ENCODE peak calls at places on chromosomes 13 and 19, in five cellular contexts. One of them, this sample, is unnamed.

GRCh38 chr13:43246382-43246781 is 223.0 kb downstream of the DNAJC15 start:
- DNase-seq in psoas muscle: no peak
- DNase-seq in brain microvascular endothelial cell: no peak
- DNase-seq in sigmoid colon: no peak
- DNase-seq in IMR-90: peak
- DNase-seq in this sample: no peak

GRCh38 chr13:67197704-67198103 is 32.4 kb downstream of the PCDH9 start:
- DNase-seq in psoas muscle: no peak
- DNase-seq in brain microvascular endothelial cell: no peak
- DNase-seq in sigmoid colon: no peak
- DNase-seq in IMR-90: no peak
- DNase-seq in this sample: no peak

GRCh38 chr19:40962460-40962961 is 28.6 kb upstream of the CYP2B6 start:
- DNase-seq in psoas muscle: no peak
- DNase-seq in brain microvascular endothelial cell: peak
- DNase-seq in sigmoid colon: no peak
- DNase-seq in IMR-90: no peak
- DNase-seq in this sample: no peak

GRCh38 chr13:94703721-94704314 is 8.5 kb downstream of the SOX21 start:
- DNase-seq in psoas muscle: no peak
- DNase-seq in brain microvascular endothelial cell: no peak
- DNase-seq in sigmoid colon: no peak
- DNase-seq in IMR-90: no peak
- DNase-seq in this sample: no peak

GRCh38 chr19:21566073-21566472 is 60.7 kb downstream of the ZNF429 start:
- DNase-seq in psoas muscle: no peak
- DNase-seq in brain microvascular endothelial cell: no peak
- DNase-seq in sigmoid colon: no peak
- DNase-seq in IMR-90: no peak
- DNase-seq in this sample: no peak

GRCh38 chr19:35462476-35462953 is 14.5 kb downstream of the FFAR2 start:
- DNase-seq in psoas muscle: no peak
- DNase-seq in brain microvascular endothelial cell: no peak
- DNase-seq in sigmoid colon: no peak
- DNase-seq in IMR-90: no peak
- DNase-seq in this sample: no peak

GRCh38 chr13:63481334-63481733 is 2065.7 kb upstream of the PCDH20 start:
- DNase-seq in psoas muscle: no peak
- DNase-seq in brain microvascular endothelial cell: peak
- DNase-seq in sigmoid colon: no peak
- DNase-seq in IMR-90: peak
- DNase-seq in this sample: peak

GRCh38 chr19:45767410-45767880 is 1.6 kb downstream of the SIX5 start:
- DNase-seq in psoas muscle: peak
- DNase-seq in brain microvascular endothelial cell: peak
- DNase-seq in sigmoid colon: peak
- DNase-seq in IMR-90: peak
- DNase-seq in this sample: peak

GRCh38 chr19:31715249-31715944 is 366.2 kb upstream of the TSHZ3 start:
- DNase-seq in psoas muscle: peak
- DNase-seq in brain microvascular endothelial cell: no peak
- DNase-seq in sigmoid colon: no peak
- DNase-seq in IMR-90: no peak
- DNase-seq in this sample: no peak

GRCh38 chr19:5903054-5903501 is 512 bp downstream of the NDUFA11 start:
- DNase-seq in psoas muscle: no peak
- DNase-seq in brain microvascular endothelial cell: peak
- DNase-seq in sigmoid colon: no peak
- DNase-seq in IMR-90: peak
- DNase-seq in this sample: no peak

GRCh38 chr13:28964052-28964451 is 143.9 kb downstream of the MTUS2 start:
- DNase-seq in psoas muscle: no peak
- DNase-seq in brain microvascular endothelial cell: no peak
- DNase-seq in sigmoid colon: no peak
- DNase-seq in IMR-90: no peak
- DNase-seq in this sample: no peak

GRCh38 chr13:54029226-54029625 is 1000.6 kb downstream of the OLFM4 start:
- DNase-seq in psoas muscle: no peak
- DNase-seq in brain microvascular endothelial cell: no peak
- DNase-seq in sigmoid colon: no peak
- DNase-seq in IMR-90: no peak
- DNase-seq in this sample: peak

GRCh38 chr13:20331949-20332348 is 99.8 kb upstream of the GJB6 start:
- DNase-seq in psoas muscle: no peak
- DNase-seq in brain microvascular endothelial cell: no peak
- DNase-seq in sigmoid colon: no peak
- DNase-seq in IMR-90: no peak
- DNase-seq in this sample: no peak

GRCh38 chr13:112172641-112173171 is 105.8 kb downstream of the SOX1 start:
- DNase-seq in psoas muscle: no peak
- DNase-seq in brain microvascular endothelial cell: no peak
- DNase-seq in sigmoid colon: no peak
- DNase-seq in IMR-90: no peak
- DNase-seq in this sample: no peak

GRCh38 chr19:2691951-2692350 is 10.5 kb downstream of the GNG7 start:
- DNase-seq in psoas muscle: no peak
- DNase-seq in brain microvascular endothelial cell: no peak
- DNase-seq in sigmoid colon: no peak
- DNase-seq in IMR-90: no peak
- DNase-seq in this sample: no peak

GRCh38 chr19:32720216-32720935 is 809 bp downstream of the TDRD12 start:
- DNase-seq in psoas muscle: no peak
- DNase-seq in brain microvascular endothelial cell: no peak
- DNase-seq in sigmoid colon: no peak
- DNase-seq in IMR-90: no peak
- DNase-seq in this sample: no peak

GRCh38 chr19:2949939-2950285 is 5.1 kb upstream of the ZNF77 start:
- DNase-seq in psoas muscle: no peak
- DNase-seq in brain microvascular endothelial cell: peak
- DNase-seq in sigmoid colon: no peak
- DNase-seq in IMR-90: peak
- DNase-seq in this sample: no peak

GRCh38 chr19:5903502-5904301 is at the start of gene NDUFA11:
- DNase-seq in psoas muscle: peak
- DNase-seq in brain microvascular endothelial cell: peak
- DNase-seq in sigmoid colon: peak
- DNase-seq in IMR-90: peak
- DNase-seq in this sample: no peak

GRCh38 chr19:29620931-29621351 is 14.9 kb downstream of the POP4 start:
- DNase-seq in psoas muscle: no peak
- DNase-seq in brain microvascular endothelial cell: no peak
- DNase-seq in sigmoid colon: no peak
- DNase-seq in IMR-90: no peak
- DNase-seq in this sample: no peak

GRCh38 chr13:50124536-50125305 is 109.5 kb downstream of the KCNRG start:
- DNase-seq in psoas muscle: peak
- DNase-seq in brain microvascular endothelial cell: no peak
- DNase-seq in sigmoid colon: peak
- DNase-seq in IMR-90: peak
- DNase-seq in this sample: peak

GRCh38 chr19:17582613-17583012 is 27.2 kb downstream of the COLGALT1 start:
- DNase-seq in psoas muscle: no peak
- DNase-seq in brain microvascular endothelial cell: no peak
- DNase-seq in sigmoid colon: no peak
- DNase-seq in IMR-90: no peak
- DNase-seq in this sample: no peak

GRCh38 chr19:17579523-17580244 is 24.2 kb downstream of the COLGALT1 start:
- DNase-seq in psoas muscle: peak
- DNase-seq in brain microvascular endothelial cell: peak
- DNase-seq in sigmoid colon: no peak
- DNase-seq in IMR-90: peak
- DNase-seq in this sample: no peak

GRCh38 chr19:17581211-17581874 is 25.9 kb downstream of the COLGALT1 start:
- DNase-seq in psoas muscle: no peak
- DNase-seq in brain microvascular endothelial cell: no peak
- DNase-seq in sigmoid colon: no peak
- DNase-seq in IMR-90: no peak
- DNase-seq in this sample: no peak

GRCh38 chr19:17577698-17578097 is 22.2 kb downstream of the COLGALT1 start:
- DNase-seq in psoas muscle: no peak
- DNase-seq in brain microvascular endothelial cell: no peak
- DNase-seq in sigmoid colon: no peak
- DNase-seq in IMR-90: no peak
- DNase-seq in this sample: no peak

GRCh38 chr19:17580470-17581000 is 25.1 kb downstream of the COLGALT1 start:
- DNase-seq in psoas muscle: no peak
- DNase-seq in brain microvascular endothelial cell: no peak
- DNase-seq in sigmoid colon: no peak
- DNase-seq in IMR-90: no peak
- DNase-seq in this sample: no peak
- TF ChIP-seq CTCF in psoas muscle: no peak
- TF ChIP-seq CTCF in brain microvascular endothelial cell: peak
- TF ChIP-seq CTCF in sigmoid colon: no peak
- TF ChIP-seq CTCF in IMR-90: no peak
- TF ChIP-seq CTCF in this sample: no peak

DNA sequence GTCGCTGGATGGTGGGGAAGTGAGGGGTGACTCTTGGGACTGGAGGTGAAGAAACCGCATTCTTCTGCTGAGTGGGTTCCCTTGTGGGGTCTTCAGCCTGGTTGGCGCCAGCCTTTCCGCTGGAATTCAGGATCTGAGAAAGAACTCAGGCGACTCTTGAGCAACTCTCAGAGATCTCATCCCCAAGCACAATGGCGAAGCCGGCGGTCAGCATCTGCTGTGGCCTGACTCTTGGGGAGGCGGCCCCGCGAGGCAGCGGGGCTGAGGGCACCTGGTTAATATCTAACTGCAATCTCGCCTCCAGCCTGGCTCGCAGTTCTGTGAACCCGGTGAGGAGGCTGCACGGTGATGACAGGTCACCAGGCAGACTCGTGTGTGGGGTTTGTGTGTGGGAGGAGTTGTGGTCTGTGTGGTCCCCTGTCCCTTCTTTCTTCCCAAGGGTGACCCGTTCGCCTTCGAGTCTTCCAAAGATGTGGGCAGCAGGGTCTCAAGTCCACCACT is 883 bp downstream of the ZNF441 start:
- DNase-seq in psoas muscle: peak
- DNase-seq in brain microvascular endothelial cell: peak
- DNase-seq in sigmoid colon: peak
- DNase-seq in IMR-90: peak
- DNase-seq in this sample: no peak
- H3K4me3 ChIP-seq in psoas muscle: peak
- H3K4me3 ChIP-seq in brain microvascular endothelial cell: peak
- H3K4me3 ChIP-seq in sigmoid colon: peak
- H3K4me3 ChIP-seq in IMR-90: peak
- H3K4me3 ChIP-seq in this sample: peak

DNA sequence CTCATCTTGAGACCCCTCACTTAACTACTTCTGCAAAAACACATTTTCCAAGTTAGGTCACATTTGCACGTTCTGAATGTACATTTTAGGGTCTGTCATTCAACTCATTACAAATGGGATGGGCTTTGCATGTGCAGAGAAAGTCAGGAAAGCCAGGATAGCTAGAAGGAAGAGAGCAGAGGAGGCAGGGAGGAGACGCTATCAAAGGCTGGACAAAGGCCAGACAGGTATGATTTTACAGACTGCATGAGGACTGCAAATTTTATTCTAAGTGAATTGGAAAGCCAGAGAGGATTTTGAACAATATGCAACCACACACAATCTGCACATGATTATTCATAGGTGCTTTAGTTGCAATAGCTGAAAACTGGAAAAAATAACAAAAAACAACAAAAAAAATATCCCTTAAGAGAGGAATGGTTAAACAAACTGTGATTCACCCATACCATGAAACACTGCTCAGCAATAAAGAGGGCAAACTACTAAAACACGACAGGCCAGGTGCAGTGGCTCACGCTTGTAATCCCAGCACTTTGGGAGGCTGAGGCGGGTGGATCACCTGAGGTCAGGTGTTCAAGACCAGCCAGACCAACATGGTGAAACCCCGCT is 21.1 kb downstream of the SYDE1 start:
- DNase-seq in psoas muscle: no peak
- DNase-seq in brain microvascular endothelial cell: no peak
- DNase-seq in sigmoid colon: peak
- DNase-seq in IMR-90: peak
- DNase-seq in this sample: no peak
- TF ChIP-seq CTCF in psoas muscle: no peak
- TF ChIP-seq CTCF in brain microvascular endothelial cell: no peak
- TF ChIP-seq CTCF in sigmoid colon: no peak
- TF ChIP-seq CTCF in IMR-90: no peak
- TF ChIP-seq CTCF in this sample: no peak

GRCh38 chr13:35475960-35476943 is at the start of gene MAB21L1:
- DNase-seq in psoas muscle: peak
- DNase-seq in brain microvascular endothelial cell: peak
- DNase-seq in sigmoid colon: peak
- DNase-seq in IMR-90: peak
- DNase-seq in this sample: peak
- H3K4me3 ChIP-seq in psoas muscle: peak
- H3K4me3 ChIP-seq in brain microvascular endothelial cell: peak
- H3K4me3 ChIP-seq in sigmoid colon: peak
- H3K4me3 ChIP-seq in IMR-90: peak
- H3K4me3 ChIP-seq in this sample: peak

GRCh38 chr13:44921931-44922758 is 67.1 kb downstream of the NUFIP1 start:
- DNase-seq in psoas muscle: peak
- DNase-seq in brain microvascular endothelial cell: peak
- DNase-seq in sigmoid colon: peak
- DNase-seq in IMR-90: peak
- DNase-seq in this sample: peak
- TF ChIP-seq CTCF in psoas muscle: no peak
- TF ChIP-seq CTCF in brain microvascular endothelial cell: no peak
- TF ChIP-seq CTCF in sigmoid colon: no peak
- TF ChIP-seq CTCF in IMR-90: no peak
- TF ChIP-seq CTCF in this sample: no peak

GRCh38 chr19:4059493-4059880 is 7.2 kb downstream of the ZBTB7A start:
- DNase-seq in psoas muscle: no peak
- DNase-seq in brain microvascular endothelial cell: no peak
- DNase-seq in sigmoid colon: peak
- DNase-seq in IMR-90: no peak
- DNase-seq in this sample: no peak
- H3K4me3 ChIP-seq in psoas muscle: peak
- H3K4me3 ChIP-seq in brain microvascular endothelial cell: no peak
- H3K4me3 ChIP-seq in sigmoid colon: peak
- H3K4me3 ChIP-seq in IMR-90: no peak
- H3K4me3 ChIP-seq in this sample: no peak